ENCODE peak calls at places on chromosomes 6 and 20, in nine cellular contexts. K, O, H, Z, X, V, C, G and Q are unnamed samples.

GRCh38 chr6:46453221-46453620 is 38.0 kb downstream of the RCAN2 start:
- DNase-seq in K (no peak), O (no peak), X (no peak), V (peak; percentile 76), C (no peak), Z (no peak), H (no peak), G (no peak), Q (peak; percentile 49)

GRCh38 chr20:37179671-37180524 is 550 bp upstream of the MROH8 start:
- DNase-seq in K (no peak), G (no peak), O (no peak), X (peak; percentile 43), V (peak; percentile 24), H (peak; percentile 34), Z (no peak), C (no peak), Q (peak; percentile 31)

GRCh38 chr6:137234505-137234863 is 15.3 kb upstream of the IFNGR1 start:
- DNase-seq in O (no peak), C (no peak), K (peak; percentile 58), G (no peak), H (peak; percentile 86), X (peak; percentile 68), V (no peak), Z (no peak), Q (no peak)

GRCh38 chr6:978937-979685 is 286.2 kb upstream of the EXOC2 start:
- DNase-seq in X (no peak), K (no peak), C (no peak), Z (no peak), V (no peak), H (no peak), O (no peak), G (no peak), Q (no peak)

GRCh38 chr6:144657691-144658090 is 372.6 kb downstream of the UTRN start:
- DNase-seq in G (no peak), Z (no peak), C (no peak), H (no peak), V (no peak), K (no peak), X (no peak), O (no peak), Q (no peak)

GRCh38 chr6:165847407-165848098 is 184.5 kb upstream of the PDE10A start:
- DNase-seq in H (no peak), Z (no peak), K (peak; percentile 46), V (no peak), O (no peak), G (no peak), X (no peak), C (peak; percentile 36), Q (no peak)

GRCh38 chr20:47493175-47493953 is 8.3 kb upstream of the NCOA3 start:
- DNase-seq in G (no peak), V (peak; percentile 77), C (no peak), Z (peak; percentile 52), K (peak; percentile 94), O (peak; percentile 93), H (peak; percentile 62), X (peak; percentile 45), Q (peak; percentile 50)

GRCh38 chr20:6718660-6719059 is 48.8 kb upstream of the BMP2 start:
- DNase-seq in H (no peak), O (no peak), K (no peak), G (no peak), V (no peak), C (no peak), X (peak; percentile 48), Z (no peak), Q (no peak)

GRCh38 chr6:62623851-62624532 is 338.0 kb upstream of the KHDRBS2 start:
- DNase-seq in H (no peak), K (no peak), Z (no peak), X (no peak), V (no peak), O (no peak), C (no peak), G (no peak), Q (no peak)

GRCh38 chr20:33667245-33668086 is 723 bp downstream of the ACTL10 start:
- DNase-seq in Z (peak; percentile 46), C (no peak), K (peak; percentile 65), H (no peak), V (peak; percentile 39), X (peak; percentile 88), G (peak; percentile 65), O (peak; percentile 95), Q (no peak)

GRCh38 chr20:44465001-44465560 is 10.6 kb upstream of the TTPAL start:
- DNase-seq in G (no peak), Z (no peak), K (peak; percentile 67), O (no peak), X (no peak), V (no peak), H (no peak), C (no peak), Q (no peak)

GRCh38 chr20:2140561-2140960 is 38.9 kb downstream of the STK35 start:
- DNase-seq in K (peak; percentile 25), X (no peak), C (no peak), V (peak; percentile 60), Z (no peak), H (no peak), G (no peak), O (peak; percentile 89), Q (no peak)

GRCh38 chr20:45419188-45420091 is 3.5 kb downstream of the PIGT start:
- DNase-seq in Z (peak; percentile 8), V (peak; percentile 89), C (peak; percentile 89), K (peak; percentile 82), O (peak; percentile 92), H (no peak), X (peak; percentile 98), G (peak; percentile 38), Q (peak; percentile 60)

GRCh38 chr6:104357928-104358327 is 501.8 kb downstream of the HACE1 start:
- DNase-seq in V (no peak), G (no peak), K (no peak), Z (no peak), H (no peak), O (no peak), C (no peak), X (no peak), Q (no peak)

GRCh38 chr6:45084257-45084656 is 243.9 kb upstream of the RUNX2 start:
- DNase-seq in V (no peak), O (no peak), K (no peak), H (no peak), Z (no peak), G (no peak), X (no peak), C (no peak), Q (no peak)